ENCODE peak calls at places on chromosome 1, in six cellular contexts. T is H9, L is IMR-90, N is mesendoderm, W is H1, B is neuronal stem cell. D is an unnamed sample.

GRCh38 chr1:903721-904270 is 19.9 kb upstream of the SAMD11 start:
- DNase-seq in L (no peak), B (no peak), W (peak; percentile 48), T (peak; percentile 36), N (no peak), D (no peak)

GRCh38 chr1:15968172-15968571 is 7.7 kb downstream of the ZBTB17 start:
- DNase-seq in B (no peak), T (no peak), L (no peak), N (no peak), W (no peak), D (no peak)

GRCh38 chr1:82972841-82973553 is 1025.9 kb downstream of the TTLL7 start:
- DNase-seq in N (no peak), L (no peak), T (no peak), B (no peak), W (no peak), D (no peak)

GRCh38 chr1:7781923-7782495 is 2.1 kb upstream of the PER3 start:
- DNase-seq in N (no peak), W (no peak), T (no peak), B (no peak), L (no peak), D (peak; percentile 88)

GRCh38 chr1:20440785-20441200 is 45.2 kb downstream of the CAMK2N1 start:
- DNase-seq in T (peak; percentile 83), B (peak; percentile 46), W (peak; percentile 80), N (peak; percentile 80), L (peak; percentile 47), D (peak; percentile 58)

GRCh38 chr1:198084509-198084908 is 72.3 kb upstream of the NEK7 start:
- DNase-seq in L (no peak), N (no peak), T (no peak), B (no peak), W (no peak), D (no peak)

GRCh38 chr1:59017501-59018231 is 233.8 kb upstream of the JUN start:
- DNase-seq in L (peak; percentile 36), B (no peak), W (no peak), T (no peak), N (peak; percentile 57), D (no peak)

GRCh38 chr1:168801032-168801745 is 72.2 kb upstream of the DPT start:
- DNase-seq in T (no peak), L (no peak), B (no peak), W (no peak), N (peak; percentile 54), D (no peak)

GRCh38 chr1:95034506-95034905 is 38.2 kb downstream of the ALG14 start:
- DNase-seq in L (peak; percentile 61), N (no peak), T (no peak), B (no peak), W (no peak), D (no peak)

GRCh38 chr1:201590474-201590873 is 51.5 kb downstream of the NAV1 start:
- DNase-seq in W (no peak), L (no peak), N (no peak), T (no peak), B (no peak), D (no peak)
- H3K4ac ChIP-seq in W (no peak overlapping the region), L (no peak overlapping the region), N (no peak overlapping the region), T (no peak overlapping the region), B (no peak overlapping the region), D (no peak overlapping the region)

DNA sequence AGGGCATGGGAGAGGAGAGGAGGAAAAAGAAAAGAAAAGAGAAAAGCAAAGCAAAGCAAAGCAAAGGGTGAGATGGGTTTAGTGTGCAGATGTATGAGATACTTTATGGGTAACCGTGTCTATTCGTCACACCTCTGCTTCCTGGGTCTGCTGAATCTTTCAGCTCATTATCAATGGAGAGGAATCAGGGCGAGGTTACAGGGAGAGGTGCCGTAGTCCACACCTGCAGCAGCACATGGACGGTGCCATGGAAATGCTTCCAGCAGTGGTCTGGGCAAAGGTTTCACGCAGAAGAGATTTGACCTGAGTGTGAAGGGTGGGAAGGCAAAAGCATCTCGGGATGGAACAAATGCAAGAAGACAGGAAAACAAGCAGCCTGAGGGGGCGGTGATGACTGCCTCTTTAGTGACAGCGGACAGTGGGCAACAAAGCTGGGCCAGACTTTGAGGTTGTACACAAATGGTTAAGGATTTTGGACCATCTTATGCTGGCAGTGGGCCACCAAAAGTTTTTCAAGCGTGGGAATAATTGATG is 19.6 kb upstream of the SRP9 start:
- DNase-seq in N (no peak), B (no peak), T (no peak), W (no peak), L (no peak), D (no peak)
- H3K4ac ChIP-seq in N (no peak overlapping the region), B (no peak overlapping the region), T (no peak overlapping the region), W (no peak overlapping the region), L (no peak overlapping the region), D (no peak overlapping the region)

DNA sequence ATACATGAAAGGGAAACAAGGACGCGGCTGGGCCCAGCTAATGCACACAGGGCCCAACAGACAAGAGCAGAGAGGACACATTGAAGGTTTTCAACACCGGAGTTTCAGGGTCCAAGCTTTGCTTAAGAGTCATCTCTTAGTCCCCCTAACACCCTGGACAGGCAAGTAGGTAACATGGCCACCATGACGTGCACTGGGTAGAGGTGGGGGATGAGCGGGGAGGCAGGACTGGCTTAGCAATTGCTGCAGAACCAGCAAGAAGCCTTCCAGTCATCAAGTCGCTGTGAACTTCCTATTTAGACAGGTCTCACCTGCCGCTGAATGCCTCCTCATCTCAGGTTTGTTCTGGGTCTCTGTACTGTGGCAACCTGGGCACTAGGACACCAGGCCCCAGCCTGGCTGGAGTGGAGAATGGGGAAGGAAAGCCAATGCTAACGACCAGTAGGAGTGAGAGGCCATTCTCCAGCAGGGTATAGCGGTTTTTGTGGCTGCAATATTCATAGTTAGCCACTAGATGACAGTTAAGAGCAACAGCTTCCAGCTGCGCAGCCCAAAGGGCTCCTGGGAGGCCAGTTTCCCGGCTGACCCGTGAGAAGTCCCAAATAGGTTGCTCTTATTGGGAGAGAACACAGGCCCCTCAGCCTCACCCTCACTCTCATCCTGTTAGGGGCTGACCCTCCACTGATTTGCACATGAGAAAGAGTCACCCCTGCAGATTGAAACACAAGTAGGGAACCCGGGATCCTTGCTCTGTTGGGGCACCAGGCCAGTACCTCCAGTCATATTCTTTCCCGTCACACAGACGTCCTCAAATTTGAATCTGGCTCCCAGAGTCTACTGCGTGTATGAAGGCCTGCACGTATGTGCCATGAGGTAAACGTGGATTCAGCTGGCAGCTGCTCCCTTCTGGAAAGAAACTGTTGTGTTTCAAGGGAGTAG is 6.0 kb upstream of the PIGC start:
- DNase-seq in B (peak; percentile 54), N (peak; percentile 85), T (peak; percentile 82), L (peak; percentile 51), W (peak; percentile 70), D (peak; percentile 63)
- H3K4ac ChIP-seq in B (no peak overlapping the region), N (no peak overlapping the region), T (no peak overlapping the region), L (no peak overlapping the region), W (no peak overlapping the region), D (peak overlapping the region; percentile 57)

GRCh38 chr1:2194898-2195673 is 514 bp upstream of the FAAP20 start:
- DNase-seq in N (peak; percentile 91), W (peak; percentile 95), T (peak; percentile 90), B (peak; percentile 78), L (peak; percentile 77), D (peak; percentile 87)
- H3K4ac ChIP-seq in N (peak overlapping the region; percentile 71), W (peak overlapping the region; percentile 69), T (no peak overlapping the region), B (peak overlapping the region; percentile 98), L (peak overlapping the region; percentile 98), D (peak overlapping the region; percentile 16)

GRCh38 chr1:200351826-200352549 is 57.8 kb downstream of the ZNF281 start:
- DNase-seq in B (no peak), N (no peak), W (no peak), L (peak; percentile 98), T (no peak), D (peak; percentile 54)
- H3K4ac ChIP-seq in B (no peak overlapping the region), N (no peak overlapping the region), W (no peak overlapping the region), L (peak overlapping the region; percentile 94), T (no peak overlapping the region), D (no peak overlapping the region)

GRCh38 chr1:111756124-111756513 is 418 bp downstream of the DDX20 start:
- DNase-seq in B (no peak), N (no peak), L (no peak), W (no peak), T (no peak), D (no peak)
- H3K4ac ChIP-seq in B (no peak overlapping the region), N (peak overlapping the region; percentile 77), L (no peak overlapping the region), W (no peak overlapping the region), T (no peak overlapping the region), D (peak overlapping the region; percentile 64)